ENCODE peak calls at places on chromosomes 7 and 10, in six cellular contexts. H, V, D, O, L and R are unnamed samples.

GRCh38 chr7:129553861-129554530 is 51.7 kb downstream of the SMKR1 start:
- DNase-seq in D (no peak), L (no peak), H (peak; percentile 36), O (no peak), V (no peak), R (no peak)

GRCh38 chr7:79401254-79401653 is 52.2 kb downstream of the MAGI2 start:
- DNase-seq in O (no peak), H (no peak), L (no peak), V (no peak), D (no peak), R (no peak)

GRCh38 chr7:69656077-69656476 is 57.8 kb downstream of the AUTS2 start:
- DNase-seq in D (no peak), V (no peak), O (no peak), L (no peak), H (no peak), R (no peak)

GRCh38 chr7:1638113-1638726 is 31.9 kb upstream of the ELFN1 start:
- DNase-seq in D (peak; percentile 80), O (no peak), V (no peak), L (no peak), H (no peak), R (no peak)

GRCh38 chr10:46234431-46235060 is 52.3 kb upstream of the ANTXRL start:
- DNase-seq in D (no peak), V (peak; percentile 14), H (no peak), L (no peak), O (peak; percentile 4), R (no peak)

GRCh38 chr7:27212587-27213149 is 12.8 kb upstream of the HOXA13 start:
- DNase-seq in O (no peak), H (no peak), L (no peak), V (no peak), D (no peak), R (no peak)

GRCh38 chr7:64551375-64552142 is 11.3 kb downstream of the ZNF680 start:
- DNase-seq in V (no peak), D (no peak), H (no peak), L (no peak), O (no peak), R (no peak)

GRCh38 chr10:119650692-119651513 is at the start of gene BAG3:
- DNase-seq in L (peak; percentile 96), V (peak; percentile 96), O (peak; percentile 85), D (peak; percentile 99), H (peak; percentile 89), R (peak; percentile 93)

GRCh38 chr7:127107601-127108007 is 145.1 kb downstream of the GRM8 start:
- DNase-seq in V (peak; percentile 81), O (peak; percentile 72), H (peak; percentile 74), D (no peak), L (peak; percentile 87), R (peak; percentile 42)

GRCh38 chr7:26865094-26865388 is 651 bp upstream of the SKAP2 start:
- DNase-seq in H (no peak), D (no peak), V (no peak), O (peak; percentile 28), L (no peak), R (no peak)

GRCh38 chr7:133645870-133646492 is 393.1 kb downstream of the EXOC4 start:
- DNase-seq in L (no peak), D (no peak), H (no peak), O (no peak), V (no peak), R (no peak)

GRCh38 chr7:74482629-74483401 is 29.1 kb downstream of the GTF2IRD1 start:
- DNase-seq in V (no peak), L (peak; percentile 64), H (no peak), O (no peak), D (peak; percentile 71), R (peak; percentile 53)

GRCh38 chr10:81081887-81082620 is 544.4 kb downstream of the SH2D4B start:
- DNase-seq in V (no peak), H (peak; percentile 66), O (no peak), L (no peak), D (no peak), R (no peak)
- TF ChIP-seq CTCF in V (no peak), H (peak; percentile 69), O (peak; percentile 29), L (peak; percentile 18), D (no peak), R (no peak)

DNA sequence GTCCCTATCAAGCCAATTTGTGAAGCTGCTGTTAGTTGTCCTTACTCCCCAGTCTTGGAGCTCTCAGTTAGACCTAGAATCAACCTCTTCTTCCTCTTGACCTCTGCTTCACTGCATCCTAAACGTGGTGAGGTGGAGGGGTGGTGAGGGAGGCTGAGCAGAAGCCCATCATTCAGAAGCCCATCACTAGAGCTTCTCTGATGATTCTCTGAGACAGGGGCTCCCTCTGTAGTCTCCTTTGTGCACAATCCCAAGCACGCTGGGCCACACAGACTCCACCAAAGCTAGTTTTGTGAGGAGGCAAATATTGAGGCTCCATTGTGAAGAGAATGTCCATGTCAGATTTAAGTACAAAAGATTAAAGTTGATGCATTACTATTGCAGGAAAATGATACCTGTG is 163.8 kb upstream of the PRSS1 start:
- DNase-seq in H (no peak), O (no peak), V (no peak), L (no peak), D (no peak), R (no peak)
- TF ChIP-seq CTCF in H (peak; percentile 18), O (no peak), V (no peak), L (no peak), D (no peak), R (no peak)

GRCh38 chr7:122006687-122007086 is 133.7 kb downstream of the PTPRZ1 start:
- DNase-seq in V (no peak), H (no peak), O (no peak), L (no peak), D (no peak), R (no peak)
- TF ChIP-seq CTCF in V (no peak), H (no peak), O (no peak), L (no peak), D (no peak), R (no peak)

GRCh38 chr10:70233109-70233938 is at the start of gene PPA1:
- DNase-seq in V (peak; percentile 98), H (peak; percentile 98), D (peak; percentile 99), O (peak; percentile 99), L (peak; percentile 99), R (peak; percentile 99)
- TF ChIP-seq CTCF in V (peak; percentile 35), H (peak; percentile 27), D (peak; percentile 27), O (peak; percentile 53), L (peak; percentile 24), R (peak; percentile 14)

GRCh38 chr7:154698726-154699291 is 304.1 kb downstream of the PAXIP1 start:
- DNase-seq in O (no peak), L (no peak), D (no peak), V (no peak), H (peak; percentile 22), R (no peak)
- TF ChIP-seq CTCF in O (peak; percentile 53), L (peak; percentile 39), D (no peak), V (peak; percentile 25), H (peak; percentile 61), R (no peak)

GRCh38 chr10:11177926-11178453 is 160.3 kb downstream of the CELF2 start:
- DNase-seq in O (no peak), L (no peak), H (peak; percentile 75), V (no peak), D (no peak), R (no peak)
- TF ChIP-seq CTCF in O (no peak), L (no peak), H (peak; percentile 14), V (no peak), D (no peak), R (no peak)